ENCODE peak calls at places on chromosome 17, in six cellular contexts. One of them, this sample, is unnamed.

GRCh38 chr17:17877548-17878358 is 41.0 kb upstream of the SREBF1 start:
- DNase-seq in lower lobe of right lung: peak; percentile 77
- DNase-seq in AG04450: peak; percentile 67
- DNase-seq in body of pancreas: peak; percentile 90
- DNase-seq in left ventricle myocardium inferior: peak; percentile 80
- DNase-seq in A549: no peak
- DNase-seq in this sample: no peak

GRCh38 chr17:3794890-3795757 is 5.9 kb downstream of the ITGAE start:
- DNase-seq in lower lobe of right lung: no peak
- DNase-seq in AG04450: no peak
- DNase-seq in body of pancreas: no peak
- DNase-seq in left ventricle myocardium inferior: no peak
- DNase-seq in A549: peak; percentile 60
- DNase-seq in this sample: no peak

GRCh38 chr17:7842380-7842949 is 8.4 kb downstream of the KDM6B start:
- DNase-seq in lower lobe of right lung: peak; percentile 85
- DNase-seq in AG04450: peak; percentile 81
- DNase-seq in body of pancreas: peak; percentile 75
- DNase-seq in left ventricle myocardium inferior: peak; percentile 55
- DNase-seq in A549: peak; percentile 78
- DNase-seq in this sample: no peak

GRCh38 chr17:62724398-62725146 is 83.5 kb downstream of the MARCHF10 start:
- DNase-seq in lower lobe of right lung: no peak
- DNase-seq in AG04450: no peak
- DNase-seq in body of pancreas: no peak
- DNase-seq in left ventricle myocardium inferior: no peak
- DNase-seq in A549: no peak
- DNase-seq in this sample: no peak

GRCh38 chr17:50584749-50585148 is 24.2 kb downstream of the CACNA1G start:
- DNase-seq in lower lobe of right lung: no peak
- DNase-seq in AG04450: no peak
- DNase-seq in body of pancreas: no peak
- DNase-seq in left ventricle myocardium inferior: no peak
- DNase-seq in A549: no peak
- DNase-seq in this sample: no peak

GRCh38 chr17:39663688-39664580 is 1.2 kb upstream of the TCAP start:
- DNase-seq in lower lobe of right lung: no peak
- DNase-seq in AG04450: no peak
- DNase-seq in body of pancreas: no peak
- DNase-seq in left ventricle myocardium inferior: peak; percentile 52
- DNase-seq in A549: peak; percentile 88
- DNase-seq in this sample: no peak

GRCh38 chr17:4436846-4437245 is 3.1 kb downstream of the SPNS3 start:
- DNase-seq in lower lobe of right lung: no peak
- DNase-seq in AG04450: no peak
- DNase-seq in body of pancreas: no peak
- DNase-seq in left ventricle myocardium inferior: no peak
- DNase-seq in A549: no peak
- DNase-seq in this sample: no peak

GRCh38 chr17:11561702-11562101 is 36.6 kb upstream of the DNAH9 start:
- DNase-seq in lower lobe of right lung: no peak
- DNase-seq in AG04450: no peak
- DNase-seq in body of pancreas: no peak
- DNase-seq in left ventricle myocardium inferior: no peak
- DNase-seq in A549: no peak
- DNase-seq in this sample: no peak

GRCh38 chr17:47695664-47696376 is 1.9 kb downstream of the TBKBP1 start:
- DNase-seq in lower lobe of right lung: no peak
- DNase-seq in AG04450: no peak
- DNase-seq in body of pancreas: no peak
- DNase-seq in left ventricle myocardium inferior: no peak
- DNase-seq in A549: no peak
- DNase-seq in this sample: no peak

GRCh38 chr17:46020023-46020735 is 21.1 kb downstream of the STH start:
- DNase-seq in lower lobe of right lung: no peak
- DNase-seq in AG04450: no peak
- DNase-seq in body of pancreas: no peak
- DNase-seq in left ventricle myocardium inferior: no peak
- DNase-seq in A549: no peak
- DNase-seq in this sample: no peak

GRCh38 chr17:59365383-59365981 is 34.0 kb downstream of the YPEL2 start:
- DNase-seq in lower lobe of right lung: no peak
- DNase-seq in AG04450: no peak
- DNase-seq in body of pancreas: no peak
- DNase-seq in left ventricle myocardium inferior: no peak
- DNase-seq in A549: no peak
- DNase-seq in this sample: peak; percentile 49

GRCh38 chr17:61570118-61570517 is 20.9 kb downstream of the NACA2 start:
- DNase-seq in lower lobe of right lung: no peak
- DNase-seq in AG04450: no peak
- DNase-seq in body of pancreas: no peak
- DNase-seq in left ventricle myocardium inferior: no peak
- DNase-seq in A549: no peak
- DNase-seq in this sample: no peak

GRCh38 chr17:76368545-76368944 is 14.8 kb upstream of the PRPSAP1 start:
- DNase-seq in lower lobe of right lung: no peak
- DNase-seq in AG04450: no peak
- DNase-seq in body of pancreas: no peak
- DNase-seq in left ventricle myocardium inferior: no peak
- DNase-seq in A549: no peak
- DNase-seq in this sample: no peak

GRCh38 chr17:6430769-6431168 is 4.2 kb downstream of the AIPL1 start:
- DNase-seq in lower lobe of right lung: no peak
- DNase-seq in AG04450: no peak
- DNase-seq in body of pancreas: no peak
- DNase-seq in left ventricle myocardium inferior: no peak
- DNase-seq in A549: no peak
- DNase-seq in this sample: no peak

GRCh38 chr17:83144421-83145357 is 65.3 kb downstream of the METRNL start:
- DNase-seq in lower lobe of right lung: peak; percentile 43
- DNase-seq in AG04450: no peak
- DNase-seq in body of pancreas: no peak
- DNase-seq in left ventricle myocardium inferior: no peak
- DNase-seq in A549: no peak
- DNase-seq in this sample: no peak

GRCh38 chr17:19915579-19915978 is 47.8 kb upstream of the ULK2 start:
- DNase-seq in lower lobe of right lung: no peak
- DNase-seq in AG04450: no peak
- DNase-seq in body of pancreas: no peak
- DNase-seq in left ventricle myocardium inferior: no peak
- DNase-seq in A549: no peak
- DNase-seq in this sample: no peak

GRCh38 chr17:75645889-75646625 is 12.8 kb downstream of the SMIM5 start:
- DNase-seq in lower lobe of right lung: peak; percentile 89
- DNase-seq in AG04450: no peak
- DNase-seq in body of pancreas: peak; percentile 94
- DNase-seq in left ventricle myocardium inferior: no peak
- DNase-seq in A549: peak; percentile 99
- DNase-seq in this sample: peak; percentile 86

GRCh38 chr17:4839965-4840892 is 7.1 kb downstream of the MINK1 start:
- DNase-seq in lower lobe of right lung: no peak
- DNase-seq in AG04450: no peak
- DNase-seq in body of pancreas: no peak
- DNase-seq in left ventricle myocardium inferior: no peak
- DNase-seq in A549: no peak
- DNase-seq in this sample: no peak

GRCh38 chr17:50255766-50256480 is 18.3 kb upstream of the TMEM92 start:
- DNase-seq in lower lobe of right lung: no peak
- DNase-seq in AG04450: no peak
- DNase-seq in body of pancreas: no peak
- DNase-seq in left ventricle myocardium inferior: no peak
- DNase-seq in A549: no peak
- DNase-seq in this sample: no peak

GRCh38 chr17:10729334-10730193 is at the start of gene TMEM220:
- DNase-seq in lower lobe of right lung: peak; percentile 87
- DNase-seq in AG04450: peak; percentile 34
- DNase-seq in body of pancreas: peak; percentile 87
- DNase-seq in left ventricle myocardium inferior: peak; percentile 86
- DNase-seq in A549: peak; percentile 48
- DNase-seq in this sample: peak; percentile 59

DNA sequence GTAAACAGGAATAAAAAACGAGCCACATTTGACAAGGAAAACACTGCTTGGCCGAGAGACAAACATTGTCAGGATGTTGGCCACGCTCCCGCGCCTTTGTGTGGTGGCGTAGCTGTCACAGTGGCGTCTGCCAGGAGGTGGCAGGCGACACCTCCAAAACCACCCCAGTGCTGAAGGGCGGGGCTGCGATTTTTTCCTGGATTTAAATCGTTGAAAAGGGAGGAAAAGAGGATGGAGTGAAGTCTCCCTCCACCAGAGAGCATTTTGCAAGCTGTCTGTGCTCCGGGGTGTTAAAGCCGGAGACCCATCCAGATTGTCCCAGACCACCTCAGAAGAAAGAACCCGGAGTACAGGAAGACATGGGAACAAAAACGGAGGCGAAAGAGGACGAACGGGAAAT is 12.7 kb downstream of the MRM3 start:
- DNase-seq in lower lobe of right lung: peak; percentile 81
- DNase-seq in AG04450: peak; percentile 6
- DNase-seq in body of pancreas: peak; percentile 99
- DNase-seq in left ventricle myocardium inferior: peak; percentile 87
- DNase-seq in A549: peak; percentile 87
- DNase-seq in this sample: peak; percentile 81
- H3K27ac ChIP-seq in lower lobe of right lung: peak overlapping the region; percentile 58
- H3K27ac ChIP-seq in AG04450: peak overlapping the region; percentile 39
- H3K27ac ChIP-seq in body of pancreas: peak overlapping the region; percentile 81
- H3K27ac ChIP-seq in left ventricle myocardium inferior: peak overlapping the region; percentile 61
- H3K27ac ChIP-seq in A549: no peak overlapping the region
- H3K27ac ChIP-seq in this sample: peak overlapping the region; percentile 54

GRCh38 chr17:81299846-81300585 is 4.9 kb upstream of the SLC38A10 start:
- DNase-seq in lower lobe of right lung: no peak
- DNase-seq in AG04450: no peak
- DNase-seq in body of pancreas: no peak
- DNase-seq in left ventricle myocardium inferior: no peak
- DNase-seq in A549: no peak
- DNase-seq in this sample: no peak

GRCh38 chr17:81302324-81302723 is 7.2 kb upstream of the SLC38A10 start:
- DNase-seq in lower lobe of right lung: no peak
- DNase-seq in AG04450: no peak
- DNase-seq in body of pancreas: no peak
- DNase-seq in left ventricle myocardium inferior: no peak
- DNase-seq in A549: no peak
- DNase-seq in this sample: no peak

GRCh38 chr17:81301195-81302144 is 6.4 kb upstream of the SLC38A10 start:
- DNase-seq in lower lobe of right lung: no peak
- DNase-seq in AG04450: no peak
- DNase-seq in body of pancreas: no peak
- DNase-seq in left ventricle myocardium inferior: no peak
- DNase-seq in A549: no peak
- DNase-seq in this sample: no peak

GRCh38 chr17:81298991-81299733 is 4.1 kb upstream of the SLC38A10 start:
- DNase-seq in lower lobe of right lung: no peak
- DNase-seq in AG04450: no peak
- DNase-seq in body of pancreas: no peak
- DNase-seq in left ventricle myocardium inferior: no peak
- DNase-seq in A549: no peak
- DNase-seq in this sample: no peak

DNA sequence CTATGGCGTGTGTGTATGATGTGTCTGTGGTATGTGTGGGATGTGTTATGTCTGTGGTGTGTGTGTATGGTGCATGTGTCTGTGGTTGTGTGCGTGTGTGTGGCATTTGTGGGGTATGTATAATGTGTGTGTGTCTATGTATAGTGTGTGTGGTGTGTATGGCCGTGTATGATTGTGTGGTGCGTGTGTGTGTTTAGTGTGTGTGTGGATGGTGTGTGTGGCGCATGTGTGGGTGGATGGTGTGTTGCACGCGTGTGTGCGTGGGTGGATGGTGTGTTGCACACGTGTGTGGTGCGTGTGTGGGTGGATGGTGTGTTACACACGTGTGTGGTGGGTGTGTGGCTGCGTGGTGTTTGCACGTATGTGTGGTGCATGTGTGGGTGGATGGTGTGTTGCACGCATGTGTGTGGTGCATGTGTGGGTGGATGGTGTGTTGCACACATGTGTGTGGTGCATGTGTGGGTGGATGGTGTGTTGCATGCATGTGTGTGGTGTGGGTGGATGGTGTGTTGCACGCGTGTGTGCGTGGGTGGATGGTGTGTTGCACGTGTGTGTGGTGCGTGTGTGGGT is 5.6 kb upstream of the SLC38A10 start:
- DNase-seq in lower lobe of right lung: no peak
- DNase-seq in AG04450: no peak
- DNase-seq in body of pancreas: no peak
- DNase-seq in left ventricle myocardium inferior: no peak
- DNase-seq in A549: no peak
- DNase-seq in this sample: no peak
- H3K27ac ChIP-seq in lower lobe of right lung: no peak overlapping the region
- H3K27ac ChIP-seq in AG04450: no peak overlapping the region
- H3K27ac ChIP-seq in body of pancreas: no peak overlapping the region
- H3K27ac ChIP-seq in left ventricle myocardium inferior: no peak overlapping the region
- H3K27ac ChIP-seq in A549: no peak overlapping the region
- H3K27ac ChIP-seq in this sample: no peak overlapping the region

DNA sequence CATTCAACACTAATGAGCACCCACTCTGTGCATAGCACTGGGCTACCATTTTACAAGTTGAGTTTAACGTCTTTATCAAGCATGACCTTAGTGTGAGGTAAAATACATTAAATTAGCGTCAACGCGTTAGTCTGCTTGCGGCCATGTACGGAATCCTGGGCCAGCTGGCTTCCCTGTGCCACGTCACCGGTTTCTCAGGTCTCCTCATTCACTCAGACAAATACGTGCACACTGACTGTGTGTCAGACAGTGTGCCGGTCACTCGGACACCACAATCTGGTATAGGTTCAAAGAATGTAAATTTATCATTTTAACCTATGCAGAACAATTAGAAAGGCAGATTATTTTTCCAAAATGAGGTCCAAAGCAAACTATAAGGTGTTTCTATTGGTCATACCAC is 21.4 kb upstream of the YWHAE start:
- DNase-seq in lower lobe of right lung: no peak
- DNase-seq in AG04450: no peak
- DNase-seq in body of pancreas: no peak
- DNase-seq in left ventricle myocardium inferior: no peak
- DNase-seq in A549: no peak
- DNase-seq in this sample: no peak
- H3K27ac ChIP-seq in lower lobe of right lung: no peak overlapping the region
- H3K27ac ChIP-seq in AG04450: no peak overlapping the region
- H3K27ac ChIP-seq in body of pancreas: no peak overlapping the region
- H3K27ac ChIP-seq in left ventricle myocardium inferior: peak overlapping the region; percentile 75
- H3K27ac ChIP-seq in A549: no peak overlapping the region
- H3K27ac ChIP-seq in this sample: no peak overlapping the region

GRCh38 chr17:28141333-28141732 is 98.9 kb downstream of the NLK start:
- DNase-seq in lower lobe of right lung: no peak
- DNase-seq in AG04450: no peak
- DNase-seq in body of pancreas: no peak
- DNase-seq in left ventricle myocardium inferior: no peak
- DNase-seq in A549: no peak
- DNase-seq in this sample: no peak

GRCh38 chr17:28141783-28142182 is 99.3 kb downstream of the NLK start:
- DNase-seq in lower lobe of right lung: no peak
- DNase-seq in AG04450: no peak
- DNase-seq in body of pancreas: no peak
- DNase-seq in left ventricle myocardium inferior: no peak
- DNase-seq in A549: no peak
- DNase-seq in this sample: no peak

GRCh38 chr17:28144019-28144418 is 101.5 kb downstream of the NLK start:
- DNase-seq in lower lobe of right lung: no peak
- DNase-seq in AG04450: no peak
- DNase-seq in body of pancreas: no peak
- DNase-seq in left ventricle myocardium inferior: no peak
- DNase-seq in A549: no peak
- DNase-seq in this sample: no peak

GRCh38 chr17:28139822-28140221 is 97.3 kb downstream of the NLK start:
- DNase-seq in lower lobe of right lung: no peak
- DNase-seq in AG04450: no peak
- DNase-seq in body of pancreas: no peak
- DNase-seq in left ventricle myocardium inferior: no peak
- DNase-seq in A549: no peak
- DNase-seq in this sample: no peak

GRCh38 chr17:28142355-28142754 is 99.9 kb downstream of the NLK start:
- DNase-seq in lower lobe of right lung: no peak
- DNase-seq in AG04450: no peak
- DNase-seq in body of pancreas: no peak
- DNase-seq in left ventricle myocardium inferior: no peak
- DNase-seq in A549: no peak
- DNase-seq in this sample: no peak
- H3K27ac ChIP-seq in lower lobe of right lung: no peak overlapping the region
- H3K27ac ChIP-seq in AG04450: no peak overlapping the region
- H3K27ac ChIP-seq in body of pancreas: no peak overlapping the region
- H3K27ac ChIP-seq in left ventricle myocardium inferior: peak overlapping the region; percentile 59
- H3K27ac ChIP-seq in A549: no peak overlapping the region
- H3K27ac ChIP-seq in this sample: peak overlapping the region; percentile 83